ENCODE peak calls at places on chromosomes 6 and 20, in seven cellular contexts. One of them, this sample, is unnamed.

GRCh38 chr20:56289652-56290051 is 41.1 kb downstream of the MC3R start:
- DNase-seq in fibroblast of the conjunctiva: no peak
- DNase-seq in progenitor cell of endocrine pancreas: no peak
- DNase-seq in activated naive CD4-positive, alpha-beta T cell: no peak
- DNase-seq in MM.1S: no peak
- DNase-seq in NCI-H1694 treated with DMSO at 0.1 percent for 48 hours: no peak
- DNase-seq in bronchial epithelial cell: peak
- DNase-seq in this sample: no peak

GRCh38 chr6:22551280-22551679 is 18.1 kb upstream of the HDGFL1 start:
- DNase-seq in fibroblast of the conjunctiva: peak
- DNase-seq in progenitor cell of endocrine pancreas: no peak
- DNase-seq in activated naive CD4-positive, alpha-beta T cell: no peak
- DNase-seq in MM.1S: no peak
- DNase-seq in NCI-H1694 treated with DMSO at 0.1 percent for 48 hours: no peak
- DNase-seq in bronchial epithelial cell: no peak
- DNase-seq in this sample: no peak

GRCh38 chr20:44970243-44970757 is 4.0 kb downstream of the STK4 start:
- DNase-seq in fibroblast of the conjunctiva: no peak
- DNase-seq in progenitor cell of endocrine pancreas: no peak
- DNase-seq in activated naive CD4-positive, alpha-beta T cell: no peak
- DNase-seq in MM.1S: peak
- DNase-seq in NCI-H1694 treated with DMSO at 0.1 percent for 48 hours: no peak
- DNase-seq in bronchial epithelial cell: no peak
- DNase-seq in this sample: no peak

GRCh38 chr6:161727063-161727462 is 453.2 kb upstream of the AGPAT4 start:
- DNase-seq in fibroblast of the conjunctiva: no peak
- DNase-seq in progenitor cell of endocrine pancreas: no peak
- DNase-seq in activated naive CD4-positive, alpha-beta T cell: no peak
- DNase-seq in MM.1S: no peak
- DNase-seq in NCI-H1694 treated with DMSO at 0.1 percent for 48 hours: no peak
- DNase-seq in bronchial epithelial cell: no peak
- DNase-seq in this sample: no peak

GRCh38 chr6:96520851-96521115 is 823 bp upstream of the UFL1 start:
- DNase-seq in fibroblast of the conjunctiva: no peak
- DNase-seq in progenitor cell of endocrine pancreas: no peak
- DNase-seq in activated naive CD4-positive, alpha-beta T cell: no peak
- DNase-seq in MM.1S: no peak
- DNase-seq in NCI-H1694 treated with DMSO at 0.1 percent for 48 hours: no peak
- DNase-seq in bronchial epithelial cell: peak
- DNase-seq in this sample: no peak

GRCh38 chr6:151806757-151807512 is 547 bp upstream of the ESR1 start:
- DNase-seq in fibroblast of the conjunctiva: no peak
- DNase-seq in progenitor cell of endocrine pancreas: no peak
- DNase-seq in activated naive CD4-positive, alpha-beta T cell: no peak
- DNase-seq in MM.1S: peak
- DNase-seq in NCI-H1694 treated with DMSO at 0.1 percent for 48 hours: no peak
- DNase-seq in bronchial epithelial cell: no peak
- DNase-seq in this sample: no peak

GRCh38 chr6:41284726-41285125 is 1.8 kb downstream of the TREM1 start:
- DNase-seq in fibroblast of the conjunctiva: no peak
- DNase-seq in progenitor cell of endocrine pancreas: no peak
- DNase-seq in activated naive CD4-positive, alpha-beta T cell: no peak
- DNase-seq in MM.1S: no peak
- DNase-seq in NCI-H1694 treated with DMSO at 0.1 percent for 48 hours: no peak
- DNase-seq in bronchial epithelial cell: peak
- DNase-seq in this sample: no peak

GRCh38 chr6:152094276-152094675 is 286.8 kb downstream of the ESR1 start:
- DNase-seq in fibroblast of the conjunctiva: no peak
- DNase-seq in progenitor cell of endocrine pancreas: no peak
- DNase-seq in activated naive CD4-positive, alpha-beta T cell: no peak
- DNase-seq in MM.1S: no peak
- DNase-seq in NCI-H1694 treated with DMSO at 0.1 percent for 48 hours: no peak
- DNase-seq in bronchial epithelial cell: no peak
- DNase-seq in this sample: no peak

GRCh38 chr20:54133434-54134427 is 40.1 kb downstream of the CYP24A1 start:
- DNase-seq in fibroblast of the conjunctiva: no peak
- DNase-seq in progenitor cell of endocrine pancreas: no peak
- DNase-seq in activated naive CD4-positive, alpha-beta T cell: no peak
- DNase-seq in MM.1S: no peak
- DNase-seq in NCI-H1694 treated with DMSO at 0.1 percent for 48 hours: no peak
- DNase-seq in bronchial epithelial cell: peak
- DNase-seq in this sample: no peak

GRCh38 chr6:108789475-108789874 is 58.7 kb upstream of the ARMC2 start:
- DNase-seq in fibroblast of the conjunctiva: no peak
- DNase-seq in progenitor cell of endocrine pancreas: no peak
- DNase-seq in activated naive CD4-positive, alpha-beta T cell: no peak
- DNase-seq in MM.1S: no peak
- DNase-seq in NCI-H1694 treated with DMSO at 0.1 percent for 48 hours: no peak
- DNase-seq in bronchial epithelial cell: no peak
- DNase-seq in this sample: no peak

GRCh38 chr6:33212857-33213165 is 4.5 kb downstream of the RING1 start:
- DNase-seq in fibroblast of the conjunctiva: no peak
- DNase-seq in progenitor cell of endocrine pancreas: no peak
- DNase-seq in activated naive CD4-positive, alpha-beta T cell: no peak
- DNase-seq in MM.1S: no peak
- DNase-seq in NCI-H1694 treated with DMSO at 0.1 percent for 48 hours: no peak
- DNase-seq in bronchial epithelial cell: no peak
- DNase-seq in this sample: no peak

GRCh38 chr6:7882505-7883257 is 27.9 kb downstream of the TXNDC5 start:
- DNase-seq in fibroblast of the conjunctiva: no peak
- DNase-seq in progenitor cell of endocrine pancreas: no peak
- DNase-seq in activated naive CD4-positive, alpha-beta T cell: no peak
- DNase-seq in MM.1S: no peak
- DNase-seq in NCI-H1694 treated with DMSO at 0.1 percent for 48 hours: no peak
- DNase-seq in bronchial epithelial cell: no peak
- DNase-seq in this sample: no peak